ENCODE peak calls at places on chromosomes 13 and 19, in nine cellular contexts. L is adrenal gland, S is Peyer's patch, I is nephron progenitor cell, A is endothelial cell, Z is brain microvascular endothelial cell, J is spleen, U is mesothelial cell of epicardium, O is heart left ventricle. E is an unnamed sample.

GRCh38 chr19:49427855-49428546 is 2.8 kb downstream of the GFY start:
- DNase-seq in L (no peak), S (no peak), I (peak; percentile 70), A (no peak), Z (no peak), J (no peak), U (peak; percentile 51), O (no peak), E (peak; percentile 50)

GRCh38 chr13:74871671-74872070 is 610.3 kb downstream of the TBC1D4 start:
- DNase-seq in L (no peak), S (no peak), I (no peak), A (no peak), Z (no peak), J (no peak), U (no peak), O (no peak), E (no peak)

GRCh38 chr13:77724092-77724491 is 26.6 kb downstream of the SLAIN1 start:
- DNase-seq in L (no peak), S (no peak), I (no peak), A (no peak), Z (no peak), J (no peak), U (no peak), O (no peak), E (no peak)

GRCh38 chr13:90800082-90800746 is 547.3 kb upstream of the MIR17HG start:
- DNase-seq in L (peak; percentile 67), S (no peak), I (no peak), A (no peak), Z (no peak), J (peak; percentile 79), U (peak; percentile 41), O (peak; percentile 51), E (no peak)

GRCh38 chr13:109517516-109517915 is 268.9 kb downstream of the IRS2 start:
- DNase-seq in L (no peak), S (no peak), I (no peak), A (no peak), Z (no peak), J (no peak), U (no peak), O (no peak), E (no peak)

GRCh38 chr19:56927791-56928207 is 87.3 kb upstream of the PEG3 start:
- DNase-seq in L (no peak), S (no peak), I (no peak), A (no peak), Z (no peak), J (no peak), U (no peak), O (no peak), E (no peak)

GRCh38 chr19:31718041-31718440 is 368.8 kb upstream of the TSHZ3 start:
- DNase-seq in L (no peak), S (no peak), I (no peak), A (no peak), Z (no peak), J (no peak), U (no peak), O (no peak), E (no peak)

GRCh38 chr19:53037101-53038097 is 7.1 kb upstream of the ERVV-2 start:
- DNase-seq in L (peak; percentile 35), S (no peak), I (peak; percentile 71), A (peak; percentile 75), Z (peak; percentile 56), J (peak; percentile 70), U (peak; percentile 64), O (peak; percentile 38), E (peak; percentile 40)

GRCh38 chr19:34220472-34221063 is 33.8 kb upstream of the GARRE1 start:
- DNase-seq in L (peak; percentile 75), S (no peak), I (peak; percentile 67), A (peak; percentile 66), Z (peak; percentile 59), J (no peak), U (peak; percentile 49), O (peak; percentile 40), E (peak; percentile 53)

GRCh38 chr13:21372530-21372929 is 86.6 kb downstream of the ZDHHC20 start:
- DNase-seq in L (no peak), S (no peak), I (no peak), A (no peak), Z (no peak), J (no peak), U (no peak), O (no peak), E (no peak)

GRCh38 chr13:21837841-21838551 is 167.1 kb downstream of the FGF9 start:
- DNase-seq in L (no peak), S (no peak), I (no peak), A (no peak), Z (no peak), J (no peak), U (no peak), O (no peak), E (no peak)

GRCh38 chr13:77696006-77696862 is 1.3 kb upstream of the SLAIN1 start:
- DNase-seq in L (no peak), S (no peak), I (no peak), A (no peak), Z (no peak), J (no peak), U (no peak), O (no peak), E (peak; percentile 17)

GRCh38 chr19:15869109-15869555 is 28.7 kb downstream of the CYP4F2 start:
- DNase-seq in L (peak; percentile 27), S (no peak), I (no peak), A (no peak), Z (peak; percentile 7), J (no peak), U (no peak), O (no peak), E (peak; percentile 35)

GRCh38 chr19:778910-779653 is 18.2 kb upstream of the PTBP1 start:
- DNase-seq in L (peak; percentile 67), S (no peak), I (no peak), A (peak; percentile 56), Z (peak; percentile 93), J (no peak), U (no peak), O (no peak), E (no peak)

GRCh38 chr19:518292-519231 is 11.3 kb downstream of the TPGS1 start:
- DNase-seq in L (no peak), S (peak; percentile 74), I (peak; percentile 74), A (no peak), Z (no peak), J (peak; percentile 85), U (peak; percentile 81), O (no peak), E (no peak)

GRCh38 chr19:36488118-36488815 is 1.1 kb downstream of the ZNF566 start:
- DNase-seq in L (no peak), S (no peak), I (no peak), A (no peak), Z (no peak), J (no peak), U (no peak), O (no peak), E (no peak)

GRCh38 chr19:36488816-36489138 is 584 bp downstream of the ZNF566 start:
- DNase-seq in L (no peak), S (no peak), I (no peak), A (no peak), Z (peak; percentile 3), J (no peak), U (no peak), O (no peak), E (peak; percentile 42)

GRCh38 chr19:36489920-36490415 is 607 bp upstream of the ZNF566 start:
- DNase-seq in L (peak; percentile 87), S (no peak), I (peak; percentile 71), A (no peak), Z (peak; percentile 96), J (peak; percentile 90), U (no peak), O (peak; percentile 89), E (peak; percentile 79)

GRCh38 chr19:36483653-36484052 is 5.7 kb downstream of the ZNF566 start:
- DNase-seq in L (no peak), S (no peak), I (no peak), A (no peak), Z (no peak), J (no peak), U (no peak), O (no peak), E (no peak)

DNA sequence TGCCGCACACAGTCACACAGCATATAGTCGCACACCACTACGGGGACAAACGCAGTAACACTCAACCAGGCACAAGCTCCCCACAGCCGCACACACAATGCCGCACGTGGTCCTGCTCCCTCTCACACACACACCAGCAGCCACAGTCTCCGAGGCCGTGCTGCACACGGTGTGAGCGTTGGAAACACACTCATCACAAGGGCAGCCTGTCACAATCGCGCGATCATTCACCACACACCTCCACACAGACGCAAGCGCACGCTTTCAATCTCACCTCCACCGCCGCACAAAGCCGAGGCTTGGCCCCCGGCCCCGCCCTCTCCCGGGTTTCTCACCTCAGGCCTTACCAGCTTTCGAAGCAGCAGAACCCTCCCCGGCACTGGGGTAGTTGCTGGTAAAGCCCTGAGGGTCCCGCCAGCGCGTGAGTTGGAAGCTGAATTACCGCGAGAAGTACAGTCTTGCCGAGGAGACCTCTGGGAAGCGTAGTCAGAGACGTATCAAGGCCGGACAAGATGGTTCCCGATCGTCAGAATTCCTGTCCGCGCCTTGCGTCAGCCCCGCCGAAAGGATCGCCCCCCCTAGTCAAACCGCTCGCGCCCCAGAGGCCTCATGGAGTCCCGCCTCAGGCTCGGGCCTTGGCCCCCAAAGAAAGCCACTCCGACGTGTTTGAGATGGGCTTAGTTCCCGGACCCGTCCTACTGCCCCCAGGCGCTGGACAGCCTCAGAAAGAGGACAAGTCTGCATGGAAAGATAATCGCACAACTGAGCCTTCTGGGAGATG is at the start of gene ZNF566:
- DNase-seq in L (peak; percentile 94), S (peak; percentile 89), I (peak; percentile 89), A (peak; percentile 87), Z (peak; percentile 96), J (peak; percentile 96), U (peak; percentile 91), O (peak; percentile 93), E (peak; percentile 95)
- TF ChIP-seq CTCF in L (no peak), S (no peak), I (no peak), A (no peak), Z (peak; percentile 25), J (peak; percentile 29), U (no peak), O (no peak), E (no peak)

DNA sequence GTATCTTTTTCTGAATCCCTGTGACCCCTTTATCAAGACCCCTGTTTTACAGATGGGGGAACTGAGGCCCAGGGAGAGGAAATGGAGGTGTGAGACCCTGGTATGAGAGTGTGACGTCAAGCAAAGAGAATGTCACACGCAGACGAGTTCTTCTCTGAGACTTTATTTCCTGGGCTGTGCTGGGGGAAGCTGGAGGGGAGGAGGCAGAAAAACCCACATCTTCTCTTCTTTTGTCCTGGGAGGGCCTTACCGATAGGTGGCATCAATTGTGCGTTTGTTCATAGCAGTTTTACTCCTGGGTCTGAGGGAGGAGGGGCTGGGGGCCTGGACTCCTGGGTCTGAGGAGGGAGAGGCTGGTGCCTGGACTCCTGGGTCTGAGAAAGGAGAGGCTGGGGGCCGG is 4.9 kb upstream of the KLK15 start:
- DNase-seq in L (no peak), S (no peak), I (no peak), A (no peak), Z (no peak), J (no peak), U (no peak), O (no peak), E (peak; percentile 67)
- TF ChIP-seq CTCF in L (no peak), S (no peak), I (no peak), A (no peak), Z (no peak), J (no peak), U (no peak), O (no peak), E (peak; percentile 34)

GRCh38 chr13:51781246-51782022 is 22.5 kb downstream of the DHRS12 start:
- DNase-seq in L (no peak), S (no peak), I (no peak), A (no peak), Z (no peak), J (no peak), U (no peak), O (no peak), E (peak; percentile 48)
- TF ChIP-seq CTCF in L (no peak), S (no peak), I (peak; percentile 15), A (peak; percentile 20), Z (peak; percentile 69), J (no peak), U (no peak), O (peak; percentile 35), E (peak; percentile 40)

GRCh38 chr13:96141032-96141431 is 51.1 kb downstream of the HS6ST3 start:
- DNase-seq in L (no peak), S (no peak), I (no peak), A (no peak), Z (no peak), J (no peak), U (no peak), O (no peak), E (no peak)
- TF ChIP-seq CTCF in L (peak; percentile 43), S (no peak), I (peak; percentile 20), A (no peak), Z (peak; percentile 32), J (no peak), U (no peak), O (peak; percentile 33), E (no peak)